ENCODE peak calls at places on chromosome X, in ten cellular contexts. N is left lung; I is retinal pigment epithelial cell; L is naive thymus-derived CD4-positive, alpha-beta T cell; B is AG04449; E is epithelial cell of esophagus; G is SJSA1; D is choroid plexus epithelial cell; V is iPS DF 6.9; X is cardiac muscle cell. W is an unnamed sample.

GRCh38 chrX:38149016-38149415 is 71.7 kb downstream of the SRPX start:
- DNase-seq in N (no peak), I (no peak), L (no peak), B (no peak), E (no peak), G (no peak), D (no peak), V (no peak), X (no peak), W (no peak)

GRCh38 chrX:50036481-50036880 is 114.1 kb downstream of the CLCN5 start:
- DNase-seq in N (no peak), I (no peak), L (no peak), B (no peak), E (no peak), G (no peak), D (peak; percentile 12), V (no peak), X (no peak), W (no peak)

GRCh38 chrX:71177327-71177726 is 32.7 kb downstream of the NLGN3 start:
- DNase-seq in N (no peak), I (no peak), L (no peak), B (no peak), E (no peak), G (no peak), D (peak; percentile 9), V (no peak), X (no peak), W (no peak)

GRCh38 chrX:50594788-50595187 is 124.2 kb upstream of the DGKK start:
- DNase-seq in N (no peak), I (no peak), L (no peak), B (no peak), E (no peak), G (peak; percentile 6), D (no peak), V (no peak), X (no peak), W (no peak)

GRCh38 chrX:96889726-96890125 is 6.0 kb downstream of the RPA4 start:
- DNase-seq in N (no peak), I (peak; percentile 12), L (no peak), B (no peak), E (no peak), G (no peak), D (peak; percentile 30), V (no peak), X (no peak), W (no peak)

GRCh38 chrX:22097295-22097694 is 65.2 kb downstream of the PHEX start:
- DNase-seq in N (no peak), I (no peak), L (no peak), B (no peak), E (peak; percentile 43), G (no peak), D (peak; percentile 68), V (no peak), X (no peak), W (no peak)

GRCh38 chrX:69074726-69075125 is 90.5 kb downstream of the PJA1 start:
- DNase-seq in N (no peak), I (no peak), L (no peak), B (no peak), E (no peak), G (no peak), D (no peak), V (no peak), X (no peak), W (no peak)

GRCh38 chrX:152819271-152819670 is 11.3 kb downstream of the CETN2 start:
- DNase-seq in N (no peak), I (no peak), L (no peak), B (no peak), E (peak; percentile 15), G (no peak), D (peak; percentile 38), V (no peak), X (no peak), W (no peak)

GRCh38 chrX:134732152-134732551 is 73.9 kb upstream of the PLAC1 start:
- DNase-seq in N (no peak), I (no peak), L (no peak), B (no peak), E (no peak), G (no peak), D (no peak), V (no peak), X (no peak), W (no peak)

GRCh38 chrX:75784689-75785491 is at the start of gene MAGEE2:
- DNase-seq in N (no peak), I (no peak), L (no peak), B (no peak), E (no peak), G (no peak), D (no peak), V (no peak), X (no peak), W (no peak)

GRCh38 chrX:23901805-23902204 is 5.9 kb downstream of the APOO start:
- DNase-seq in N (no peak), I (no peak), L (peak; percentile 39), B (no peak), E (peak; percentile 80), G (peak; percentile 65), D (peak; percentile 89), V (no peak), X (peak; percentile 87), W (no peak)

GRCh38 chrX:456925-457768 is 70.4 kb upstream of the PPP2R3B start:
- DNase-seq in N (no peak), I (no peak), L (no peak), B (no peak), E (no peak), G (no peak), D (no peak), V (no peak), X (no peak), W (no peak)

GRCh38 chrX:15505104-15505503 is 4.5 kb downstream of the BMX start:
- DNase-seq in N (no peak), I (no peak), L (no peak), B (no peak), E (peak; percentile 70), G (no peak), D (no peak), V (no peak), X (no peak), W (no peak)

GRCh38 chrX:108736509-108737479 is at the start of gene IRS4:
- DNase-seq in N (peak; percentile 37), I (no peak), L (no peak), B (no peak), E (peak; percentile 2), G (no peak), D (peak; percentile 4), V (peak; percentile 60), X (peak; percentile 79), W (no peak)

GRCh38 chrX:108737754-108738153 is 1.4 kb upstream of the IRS4 start:
- DNase-seq in N (no peak), I (no peak), L (no peak), B (no peak), E (no peak), G (no peak), D (no peak), V (no peak), X (no peak), W (no peak)

GRCh38 chrX:108735087-108735679 is 1.2 kb downstream of the IRS4 start:
- DNase-seq in N (peak; percentile 36), I (no peak), L (no peak), B (no peak), E (peak; percentile 2), G (no peak), D (no peak), V (no peak), X (peak; percentile 34), W (no peak)

GRCh38 chrX:108734426-108734825 is 1.9 kb downstream of the IRS4 start:
- DNase-seq in N (no peak), I (no peak), L (no peak), B (no peak), E (no peak), G (no peak), D (no peak), V (no peak), X (no peak), W (no peak)

GRCh38 chrX:108735680-108736508 is 469 bp downstream of the IRS4 start:
- DNase-seq in N (peak; percentile 32), I (no peak), L (no peak), B (no peak), E (peak; percentile 8), G (peak; percentile 1), D (peak; percentile 4), V (no peak), X (peak; percentile 36), W (no peak)
- H3K4me3 ChIP-seq in N (no peak overlapping the region), I (peak overlapping the region; percentile 49), L (no peak overlapping the region), B (peak overlapping the region; percentile 47), E (peak overlapping the region; percentile 32), G (no peak overlapping the region), D (peak overlapping the region; percentile 41), V (peak overlapping the region; percentile 49), X (peak overlapping the region; percentile 53), W (peak overlapping the region; percentile 32)

DNA sequence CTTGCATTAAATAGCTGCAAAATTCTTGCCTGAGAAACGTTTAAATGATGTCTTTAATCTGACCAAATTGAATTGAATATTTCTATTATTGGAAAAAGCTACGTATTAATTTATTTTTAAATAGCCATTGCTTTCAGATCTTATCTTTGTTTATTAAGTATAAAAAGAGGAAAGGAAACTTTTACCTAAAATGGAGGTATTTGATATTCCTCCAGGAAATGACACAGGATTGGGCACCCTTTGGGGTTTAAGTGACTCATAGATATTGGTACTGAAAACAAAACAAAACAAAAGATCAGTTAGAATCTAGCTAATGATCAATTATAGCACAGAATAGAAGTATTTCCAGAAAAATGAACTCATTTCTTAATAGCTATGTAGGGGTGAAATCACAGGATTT is 34.1 kb downstream of the PLS3 start:
- DNase-seq in N (no peak), I (no peak), L (no peak), B (no peak), E (no peak), G (no peak), D (no peak), V (no peak), X (no peak), W (no peak)
- H3K4me3 ChIP-seq in N (no peak overlapping the region), I (no peak overlapping the region), L (no peak overlapping the region), B (no peak overlapping the region), E (peak overlapping the region; percentile 57), G (peak overlapping the region; percentile 35), D (peak overlapping the region; percentile 48), V (no peak overlapping the region), X (no peak overlapping the region), W (peak overlapping the region; percentile 43)

DNA sequence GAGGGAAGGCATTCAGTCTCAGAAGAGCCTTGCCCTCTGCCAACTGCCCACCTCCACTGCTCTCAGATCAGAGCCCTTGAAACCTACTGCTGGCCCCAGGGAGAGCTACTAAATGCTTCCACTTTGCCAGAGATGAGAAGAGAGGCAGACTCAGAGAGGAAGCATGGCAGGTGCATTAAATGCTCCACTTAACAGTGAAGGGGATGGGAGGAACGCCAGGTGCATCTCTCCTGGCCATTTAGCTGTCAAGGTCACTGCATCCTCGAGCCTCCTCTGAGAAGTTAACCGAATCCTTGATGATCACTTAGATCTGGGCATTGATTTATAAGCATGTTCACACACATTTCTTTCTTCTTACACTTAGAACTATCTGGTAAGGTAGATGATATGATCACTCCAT is 15.0 kb downstream of the TRPC5 start:
- DNase-seq in N (no peak), I (no peak), L (no peak), B (no peak), E (no peak), G (no peak), D (no peak), V (no peak), X (no peak), W (no peak)
- H3K4me3 ChIP-seq in N (no peak overlapping the region), I (no peak overlapping the region), L (no peak overlapping the region), B (no peak overlapping the region), E (no peak overlapping the region), G (no peak overlapping the region), D (no peak overlapping the region), V (no peak overlapping the region), X (no peak overlapping the region), W (no peak overlapping the region)

GRCh38 chrX:53728506-53728905 is 42.0 kb upstream of the HUWE1 start:
- DNase-seq in N (no peak), I (no peak), L (no peak), B (no peak), E (no peak), G (no peak), D (no peak), V (no peak), X (no peak), W (no peak)
- H3K4me3 ChIP-seq in N (no peak overlapping the region), I (no peak overlapping the region), L (no peak overlapping the region), B (no peak overlapping the region), E (no peak overlapping the region), G (no peak overlapping the region), D (no peak overlapping the region), V (no peak overlapping the region), X (no peak overlapping the region), W (no peak overlapping the region)

W was measured in epithelial cell of proximal tubule.